ENCODE peak calls at places on chromosomes 12 and 14, in ten cellular contexts. E is posterior cingulate gyrus; O is RWPE1; C is hypothalamus; N is CD8-positive, alpha-beta memory T cell; S is HFF-Myc; A is DMS53; M is progenitor cell of endocrine pancreas; U is NCI-H345; L is CD4-positive, alpha-beta T cell. D is an unnamed sample.

GRCh38 chr12:107418976-107419375 is 266.6 kb upstream of the PWP1 start:
- DNase-seq in E (no peak), O (no peak), C (no peak), N (no peak), S (no peak), A (no peak), M (no peak), U (no peak), L (no peak), D (no peak)

GRCh38 chr12:56457817-56458216 is 3.4 kb upstream of the MIP start:
- DNase-seq in E (no peak), O (no peak), C (no peak), N (no peak), S (no peak), A (peak; percentile 47), M (no peak), U (no peak), L (no peak), D (no peak)

GRCh38 chr14:102749833-102750775 is 27.1 kb upstream of the TRAF3 start:
- DNase-seq in E (no peak), O (no peak), C (no peak), N (no peak), S (no peak), A (peak; percentile 38), M (peak; percentile 26), U (peak; percentile 45), L (no peak), D (no peak)

GRCh38 chr12:132142679-132143327 is 1.3 kb downstream of the DDX51 start:
- DNase-seq in E (no peak), O (no peak), C (no peak), N (no peak), S (no peak), A (no peak), M (no peak), U (no peak), L (no peak), D (no peak)

GRCh38 chr12:18752280-18752920 is 14.5 kb downstream of the CAPZA3 start:
- DNase-seq in E (no peak), O (no peak), C (no peak), N (no peak), S (peak; percentile 20), A (peak; percentile 39), M (no peak), U (no peak), L (no peak), D (peak; percentile 77)

GRCh38 chr12:23895792-23896218 is 53.7 kb downstream of the SOX5 start:
- DNase-seq in E (peak; percentile 15), O (no peak), C (no peak), N (no peak), S (no peak), A (peak; percentile 62), M (no peak), U (peak; percentile 46), L (no peak), D (peak; percentile 78)

GRCh38 chr14:101553931-101554330 is 7.4 kb upstream of the DIO3 start:
- DNase-seq in E (no peak), O (no peak), C (no peak), N (no peak), S (no peak), A (no peak), M (no peak), U (no peak), L (no peak), D (no peak)

GRCh38 chr12:93244514-93245077 is 133.1 kb upstream of the NUDT4 start:
- DNase-seq in E (no peak), O (no peak), C (no peak), N (no peak), S (no peak), A (no peak), M (no peak), U (no peak), L (no peak), D (no peak)

GRCh38 chr12:75933136-75933535 is 98.4 kb downstream of the PHLDA1 start:
- DNase-seq in E (no peak), O (peak; percentile 55), C (no peak), N (no peak), S (no peak), A (no peak), M (no peak), U (no peak), L (no peak), D (no peak)

GRCh38 chr12:57844725-57845477 is 1.6 kb downstream of the CTDSP2 start:
- DNase-seq in E (peak; percentile 42), O (peak; percentile 80), C (no peak), N (no peak), S (no peak), A (peak; percentile 71), M (peak; percentile 23), U (no peak), L (peak; percentile 24), D (peak; percentile 82)

GRCh38 chr14:46344327-46344937 is 307.1 kb downstream of the RPL10L start:
- DNase-seq in E (no peak), O (peak; percentile 9), C (no peak), N (no peak), S (no peak), A (peak; percentile 66), M (no peak), U (peak; percentile 38), L (no peak), D (no peak)

GRCh38 chr14:48350971-48351370 is 675.6 kb upstream of the MDGA2 start:
- DNase-seq in E (no peak), O (peak; percentile 58), C (no peak), N (no peak), S (no peak), A (peak; percentile 20), M (no peak), U (no peak), L (no peak), D (no peak)

GRCh38 chr14:79293482-79293881 is 917.8 kb downstream of the DIO2 start:
- DNase-seq in E (no peak), O (no peak), C (no peak), N (no peak), S (no peak), A (no peak), M (no peak), U (no peak), L (no peak), D (peak; percentile 48)

GRCh38 chr12:132237772-132238486 is 91.5 kb downstream of the GALNT9 start:
- DNase-seq in E (no peak), O (no peak), C (no peak), N (peak; percentile 38), S (no peak), A (no peak), M (no peak), U (no peak), L (no peak), D (no peak)

GRCh38 chr14:23580948-23581281 is 2.3 kb upstream of the JPH4 start:
- DNase-seq in E (no peak), O (no peak), C (no peak), N (no peak), S (no peak), A (no peak), M (no peak), U (no peak), L (no peak), D (peak; percentile 46)

GRCh38 chr14:29085546-29085945 is 319.0 kb downstream of the FOXG1 start:
- DNase-seq in E (no peak), O (peak; percentile 5), C (no peak), N (no peak), S (no peak), A (peak; percentile 12), M (no peak), U (no peak), L (no peak), D (no peak)

GRCh38 chr14:61547186-61548121 is 147.9 kb upstream of the HIF1A start:
- DNase-seq in E (no peak), O (peak; percentile 75), C (no peak), N (no peak), S (no peak), A (no peak), M (no peak), U (no peak), L (no peak), D (no peak)

GRCh38 chr14:32508281-32508680 is 179.2 kb downstream of the AKAP6 start:
- DNase-seq in E (no peak), O (no peak), C (no peak), N (no peak), S (no peak), A (no peak), M (no peak), U (no peak), L (no peak), D (no peak)

GRCh38 chr14:84420236-84420635 is 1109.7 kb upstream of the FLRT2 start:
- DNase-seq in E (no peak), O (no peak), C (no peak), N (no peak), S (no peak), A (no peak), M (no peak), U (no peak), L (no peak), D (no peak)

GRCh38 chr14:90381011-90381790 is 15.6 kb upstream of the CALM1 start:
- DNase-seq in E (peak; percentile 84), O (no peak), C (no peak), N (no peak), S (no peak), A (peak; percentile 59), M (no peak), U (peak; percentile 25), L (no peak), D (no peak)

GRCh38 chr14:67268456-67269115 is 27.4 kb downstream of the PALS1 start:
- DNase-seq in E (no peak), O (no peak), C (no peak), N (no peak), S (no peak), A (no peak), M (no peak), U (no peak), L (no peak), D (peak; percentile 71)

GRCh38 chr14:50953497-50953896 is 9.2 kb upstream of the PYGL start:
- DNase-seq in E (no peak), O (no peak), C (no peak), N (no peak), S (no peak), A (no peak), M (no peak), U (no peak), L (no peak), D (no peak)

GRCh38 chr14:51293149-51293925 is 53.3 kb downstream of the TMX1 start:
- DNase-seq in E (no peak), O (no peak), C (no peak), N (no peak), S (peak; percentile 30), A (no peak), M (no peak), U (no peak), L (no peak), D (no peak)

GRCh38 chr14:90509403-90509802 is 112.6 kb downstream of the CALM1 start:
- DNase-seq in E (no peak), O (peak; percentile 18), C (no peak), N (no peak), S (no peak), A (peak; percentile 37), M (no peak), U (no peak), L (no peak), D (no peak)

GRCh38 chr12:120367924-120368788 is 808 bp downstream of the MSI1 start:
- DNase-seq in E (no peak), O (no peak), C (no peak), N (no peak), S (no peak), A (no peak), M (no peak), U (no peak), L (no peak), D (peak; percentile 76)

D was measured in ecto neural progenitor cell.